ENCODE peak calls at places on chromosome 6, in six cellular contexts. E is Karpas-422, I is sciatic nerve, D is NCI-H748 treated with DMSO at 0.1 percent for 48 hours, J is esophagus squamous epithelium, S is HTR-8/SVneo. Y is an unnamed sample.

GRCh38 chr6:7157752-7158616 is 50.2 kb downstream of the RREB1 start:
- DNase-seq in D (no peak), E (no peak), J (no peak), S (no peak), I (no peak), Y (no peak)

GRCh38 chr6:111757342-111757741 is 115.9 kb downstream of the FYN start:
- DNase-seq in J (no peak), E (no peak), S (no peak), I (no peak), D (no peak), Y (no peak)

GRCh38 chr6:137775720-137776119 is 91.3 kb upstream of the TNFAIP3 start:
- DNase-seq in D (no peak), I (no peak), S (no peak), E (no peak), J (no peak), Y (no peak)

GRCh38 chr6:14664112-14664592 is 546.6 kb downstream of the CD83 start:
- DNase-seq in I (no peak), S (no peak), D (no peak), J (no peak), E (no peak), Y (no peak)

GRCh38 chr6:82786251-82786650 is 279.4 kb downstream of the UBE3D start:
- DNase-seq in I (no peak), D (no peak), J (no peak), E (no peak), S (no peak), Y (peak; percentile 64)

GRCh38 chr6:42970859-42971612 is 7.9 kb downstream of the PEX6 start:
- DNase-seq in D (no peak), J (no peak), S (no peak), I (no peak), E (no peak), Y (no peak)

GRCh38 chr6:20572940-20573339 is 38.7 kb downstream of the CDKAL1 start:
- DNase-seq in S (peak; percentile 9), I (no peak), E (no peak), D (peak; percentile 38), J (no peak), Y (no peak)

GRCh38 chr6:3592371-3592941 is 135.6 kb upstream of the SLC22A23 start:
- DNase-seq in S (peak; percentile 82), J (no peak), E (no peak), I (no peak), D (no peak), Y (no peak)